ENCODE peak calls at places on chromosomes 13 and 19, in eight cellular contexts. One of them, this sample, is unnamed.
A peak's percentile ranks its signal among the peaks of the same experiment; 100 is the strongest.

GRCh38 chr19:45897413-45897812 is 5.0 kb downstream of the MYPOP start:
- DNase-seq in brain microvascular endothelial cell: no peak
- DNase-seq in fibroblast of the conjunctiva: no peak
- DNase-seq in ELR: no peak
- DNase-seq in activated CD8-positive, alpha-beta memory T cell treated with anti-CD3 and anti-CD28 coated beads for 1 hour: no peak
- DNase-seq in T-helper 1 cell: no peak
- DNase-seq in esophagus squamous epithelium: no peak
- DNase-seq in NCI-H460: no peak
- DNase-seq in this sample: no peak

GRCh38 chr13:98214008-98214643 is 37.1 kb upstream of the RNF113B start:
- DNase-seq in esophagus squamous epithelium: no peak
- DNase-seq in ELR: peak; percentile 80
- DNase-seq in brain microvascular endothelial cell: no peak
- DNase-seq in T-helper 1 cell: no peak
- DNase-seq in fibroblast of the conjunctiva: no peak
- DNase-seq in activated CD8-positive, alpha-beta memory T cell treated with anti-CD3 and anti-CD28 coated beads for 1 hour: no peak
- DNase-seq in NCI-H460: no peak
- DNase-seq in this sample: no peak

GRCh38 chr13:62510906-62511655 is 1095.4 kb upstream of the PCDH20 start:
- DNase-seq in T-helper 1 cell: no peak
- DNase-seq in NCI-H460: no peak
- DNase-seq in ELR: peak; percentile 28
- DNase-seq in fibroblast of the conjunctiva: no peak
- DNase-seq in activated CD8-positive, alpha-beta memory T cell treated with anti-CD3 and anti-CD28 coated beads for 1 hour: no peak
- DNase-seq in esophagus squamous epithelium: no peak
- DNase-seq in brain microvascular endothelial cell: no peak
- DNase-seq in this sample: no peak

GRCh38 chr13:94325660-94326059 is 153.8 kb downstream of the DCT start:
- DNase-seq in ELR: no peak
- DNase-seq in T-helper 1 cell: no peak
- DNase-seq in brain microvascular endothelial cell: peak; percentile 84
- DNase-seq in NCI-H460: no peak
- DNase-seq in fibroblast of the conjunctiva: no peak
- DNase-seq in activated CD8-positive, alpha-beta memory T cell treated with anti-CD3 and anti-CD28 coated beads for 1 hour: no peak
- DNase-seq in esophagus squamous epithelium: no peak
- DNase-seq in this sample: no peak

GRCh38 chr13:40477623-40478608 is 188.5 kb downstream of the FOXO1 start:
- DNase-seq in esophagus squamous epithelium: no peak
- DNase-seq in T-helper 1 cell: no peak
- DNase-seq in NCI-H460: no peak
- DNase-seq in fibroblast of the conjunctiva: no peak
- DNase-seq in ELR: no peak
- DNase-seq in activated CD8-positive, alpha-beta memory T cell treated with anti-CD3 and anti-CD28 coated beads for 1 hour: no peak
- DNase-seq in brain microvascular endothelial cell: peak; percentile 24
- DNase-seq in this sample: no peak

GRCh38 chr13:110680852-110681251 is 25.1 kb downstream of the CARS2 start:
- DNase-seq in NCI-H460: peak; percentile 38
- DNase-seq in activated CD8-positive, alpha-beta memory T cell treated with anti-CD3 and anti-CD28 coated beads for 1 hour: no peak
- DNase-seq in ELR: peak; percentile 61
- DNase-seq in brain microvascular endothelial cell: no peak
- DNase-seq in esophagus squamous epithelium: no peak
- DNase-seq in T-helper 1 cell: no peak
- DNase-seq in fibroblast of the conjunctiva: no peak
- DNase-seq in this sample: peak; percentile 57

GRCh38 chr19:51503428-51503827 is 1.8 kb upstream of the SIGLEC12 start:
- DNase-seq in ELR: no peak
- DNase-seq in fibroblast of the conjunctiva: no peak
- DNase-seq in T-helper 1 cell: no peak
- DNase-seq in esophagus squamous epithelium: no peak
- DNase-seq in NCI-H460: no peak
- DNase-seq in activated CD8-positive, alpha-beta memory T cell treated with anti-CD3 and anti-CD28 coated beads for 1 hour: no peak
- DNase-seq in brain microvascular endothelial cell: no peak
- DNase-seq in this sample: no peak

GRCh38 chr19:49301165-49301865 is 23.7 kb downstream of the SLC6A16 start:
- DNase-seq in ELR: peak; percentile 67
- DNase-seq in esophagus squamous epithelium: no peak
- DNase-seq in fibroblast of the conjunctiva: peak; percentile 21
- DNase-seq in T-helper 1 cell: peak; percentile 70
- DNase-seq in brain microvascular endothelial cell: peak; percentile 72
- DNase-seq in NCI-H460: peak; percentile 36
- DNase-seq in activated CD8-positive, alpha-beta memory T cell treated with anti-CD3 and anti-CD28 coated beads for 1 hour: peak; percentile 44
- DNase-seq in this sample: peak; percentile 78

GRCh38 chr13:102770435-102770834 is 3.2 kb downstream of the TEX30 start:
- DNase-seq in brain microvascular endothelial cell: no peak
- DNase-seq in ELR: no peak
- DNase-seq in T-helper 1 cell: no peak
- DNase-seq in NCI-H460: no peak
- DNase-seq in fibroblast of the conjunctiva: no peak
- DNase-seq in activated CD8-positive, alpha-beta memory T cell treated with anti-CD3 and anti-CD28 coated beads for 1 hour: no peak
- DNase-seq in esophagus squamous epithelium: no peak
- DNase-seq in this sample: no peak

GRCh38 chr19:1245468-1245867 is 2.9 kb upstream of the MIDN start:
- DNase-seq in esophagus squamous epithelium: no peak
- DNase-seq in brain microvascular endothelial cell: no peak
- DNase-seq in ELR: no peak
- DNase-seq in T-helper 1 cell: no peak
- DNase-seq in activated CD8-positive, alpha-beta memory T cell treated with anti-CD3 and anti-CD28 coated beads for 1 hour: no peak
- DNase-seq in fibroblast of the conjunctiva: no peak
- DNase-seq in NCI-H460: no peak
- DNase-seq in this sample: peak; percentile 88

GRCh38 chr19:2114218-2114617 is 17.5 kb downstream of the IZUMO4 start:
- DNase-seq in NCI-H460: no peak
- DNase-seq in T-helper 1 cell: no peak
- DNase-seq in ELR: no peak
- DNase-seq in activated CD8-positive, alpha-beta memory T cell treated with anti-CD3 and anti-CD28 coated beads for 1 hour: no peak
- DNase-seq in fibroblast of the conjunctiva: no peak
- DNase-seq in brain microvascular endothelial cell: no peak
- DNase-seq in esophagus squamous epithelium: no peak
- DNase-seq in this sample: no peak

GRCh38 chr19:11694533-11695439 is 44.0 kb downstream of the ZNF823 start:
- DNase-seq in NCI-H460: peak; percentile 22
- DNase-seq in activated CD8-positive, alpha-beta memory T cell treated with anti-CD3 and anti-CD28 coated beads for 1 hour: peak; percentile 40
- DNase-seq in brain microvascular endothelial cell: peak; percentile 97
- DNase-seq in T-helper 1 cell: peak; percentile 53
- DNase-seq in ELR: peak; percentile 95
- DNase-seq in esophagus squamous epithelium: peak; percentile 46
- DNase-seq in fibroblast of the conjunctiva: peak; percentile 82
- DNase-seq in this sample: peak; percentile 89

GRCh38 chr13:29908411-29908810 is 58.0 kb upstream of the UBL3 start:
- DNase-seq in NCI-H460: no peak
- DNase-seq in T-helper 1 cell: no peak
- DNase-seq in ELR: peak; percentile 89
- DNase-seq in brain microvascular endothelial cell: no peak
- DNase-seq in activated CD8-positive, alpha-beta memory T cell treated with anti-CD3 and anti-CD28 coated beads for 1 hour: no peak
- DNase-seq in esophagus squamous epithelium: no peak
- DNase-seq in fibroblast of the conjunctiva: no peak
- DNase-seq in this sample: no peak

GRCh38 chr19:18368504-18369222 is 17.3 kb upstream of the GDF15 start:
- DNase-seq in activated CD8-positive, alpha-beta memory T cell treated with anti-CD3 and anti-CD28 coated beads for 1 hour: no peak
- DNase-seq in T-helper 1 cell: no peak
- DNase-seq in esophagus squamous epithelium: no peak
- DNase-seq in NCI-H460: no peak
- DNase-seq in ELR: no peak
- DNase-seq in fibroblast of the conjunctiva: no peak
- DNase-seq in brain microvascular endothelial cell: no peak
- DNase-seq in this sample: no peak

GRCh38 chr19:18414504-18415176 is 4.6 kb upstream of the SSBP4 start:
- DNase-seq in esophagus squamous epithelium: no peak
- DNase-seq in T-helper 1 cell: no peak
- DNase-seq in fibroblast of the conjunctiva: no peak
- DNase-seq in brain microvascular endothelial cell: peak; percentile 62
- DNase-seq in activated CD8-positive, alpha-beta memory T cell treated with anti-CD3 and anti-CD28 coated beads for 1 hour: no peak
- DNase-seq in ELR: peak; percentile 45
- DNase-seq in NCI-H460: no peak
- DNase-seq in this sample: no peak

GRCh38 chr19:41321600-41322270 is 11.8 kb downstream of the CCDC97 start:
- DNase-seq in T-helper 1 cell: no peak
- DNase-seq in ELR: peak; percentile 89
- DNase-seq in esophagus squamous epithelium: no peak
- DNase-seq in activated CD8-positive, alpha-beta memory T cell treated with anti-CD3 and anti-CD28 coated beads for 1 hour: no peak
- DNase-seq in NCI-H460: peak; percentile 30
- DNase-seq in fibroblast of the conjunctiva: no peak
- DNase-seq in brain microvascular endothelial cell: peak; percentile 63
- DNase-seq in this sample: no peak

This sample was measured in ascending aorta.